ENCODE peak calls at places on chromosome 16, in five cellular contexts. One of them, this sample, is unnamed.

GRCh38 chr16:72945611-72946010 is 102.3 kb downstream of the ZFHX3 start:
- ATAC-seq in heart right ventricle: no peak
- ATAC-seq in stimulated activated memory B cell treated with anti-CD40 and anti-IgM and Interleukin-4, amounts not matched to agents 10 μg/mL and 1 μg/mL and 100 μg/mL, for 72 hours: no peak
- ATAC-seq in natural killer cell: no peak
- ATAC-seq in heart left ventricle: no peak
- ATAC-seq in this sample: no peak

GRCh38 chr16:85555549-85556455 is 57.3 kb upstream of the GSE1 start:
- ATAC-seq in heart right ventricle: peak; percentile 18
- ATAC-seq in stimulated activated memory B cell treated with anti-CD40 and anti-IgM and Interleukin-4, amounts not matched to agents 10 μg/mL and 1 μg/mL and 100 μg/mL, for 72 hours: no peak
- ATAC-seq in natural killer cell: no peak
- ATAC-seq in heart left ventricle: no peak
- ATAC-seq in this sample: no peak

GRCh38 chr16:20906225-20906870 is 5.8 kb downstream of the LYRM1 start:
- ATAC-seq in heart right ventricle: peak; percentile 31
- ATAC-seq in stimulated activated memory B cell treated with anti-CD40 and anti-IgM and Interleukin-4, amounts not matched to agents 10 μg/mL and 1 μg/mL and 100 μg/mL, for 72 hours: no peak
- ATAC-seq in natural killer cell: no peak
- ATAC-seq in heart left ventricle: peak; percentile 19
- ATAC-seq in this sample: no peak

GRCh38 chr16:65889533-65889966 is 476.9 kb upstream of the CDH5 start:
- ATAC-seq in heart right ventricle: no peak
- ATAC-seq in stimulated activated memory B cell treated with anti-CD40 and anti-IgM and Interleukin-4, amounts not matched to agents 10 μg/mL and 1 μg/mL and 100 μg/mL, for 72 hours: no peak
- ATAC-seq in natural killer cell: no peak
- ATAC-seq in heart left ventricle: no peak
- ATAC-seq in this sample: no peak

GRCh38 chr16:63720848-63721247 is 1401.0 kb downstream of the CDH11 start:
- ATAC-seq in heart right ventricle: no peak
- ATAC-seq in stimulated activated memory B cell treated with anti-CD40 and anti-IgM and Interleukin-4, amounts not matched to agents 10 μg/mL and 1 μg/mL and 100 μg/mL, for 72 hours: no peak
- ATAC-seq in natural killer cell: no peak
- ATAC-seq in heart left ventricle: no peak
- ATAC-seq in this sample: no peak

GRCh38 chr16:58299757-58300349 is 5.0 kb upstream of the PRSS54 start:
- ATAC-seq in heart right ventricle: no peak
- ATAC-seq in stimulated activated memory B cell treated with anti-CD40 and anti-IgM and Interleukin-4, amounts not matched to agents 10 μg/mL and 1 μg/mL and 100 μg/mL, for 72 hours: no peak
- ATAC-seq in natural killer cell: peak; percentile 55
- ATAC-seq in heart left ventricle: no peak
- ATAC-seq in this sample: no peak

GRCh38 chr16:12500771-12501170 is 302.9 kb downstream of the CPPED1 start:
- ATAC-seq in heart right ventricle: no peak
- ATAC-seq in stimulated activated memory B cell treated with anti-CD40 and anti-IgM and Interleukin-4, amounts not matched to agents 10 μg/mL and 1 μg/mL and 100 μg/mL, for 72 hours: no peak
- ATAC-seq in natural killer cell: no peak
- ATAC-seq in heart left ventricle: peak; percentile 71
- ATAC-seq in this sample: peak; percentile 64

GRCh38 chr16:11245222-11245737 is 10.7 kb downstream of the SOCS1 start:
- ATAC-seq in heart right ventricle: no peak
- ATAC-seq in stimulated activated memory B cell treated with anti-CD40 and anti-IgM and Interleukin-4, amounts not matched to agents 10 μg/mL and 1 μg/mL and 100 μg/mL, for 72 hours: no peak
- ATAC-seq in natural killer cell: no peak
- ATAC-seq in heart left ventricle: no peak
- ATAC-seq in this sample: no peak

GRCh38 chr16:77469639-77470038 is 34.8 kb upstream of the ADAMTS18 start:
- ATAC-seq in heart right ventricle: peak; percentile 35
- ATAC-seq in stimulated activated memory B cell treated with anti-CD40 and anti-IgM and Interleukin-4, amounts not matched to agents 10 μg/mL and 1 μg/mL and 100 μg/mL, for 72 hours: no peak
- ATAC-seq in natural killer cell: no peak
- ATAC-seq in heart left ventricle: no peak
- ATAC-seq in this sample: no peak

GRCh38 chr16:86452451-86452850 is 57.9 kb upstream of the FOXF1 start:
- ATAC-seq in heart right ventricle: no peak
- ATAC-seq in stimulated activated memory B cell treated with anti-CD40 and anti-IgM and Interleukin-4, amounts not matched to agents 10 μg/mL and 1 μg/mL and 100 μg/mL, for 72 hours: no peak
- ATAC-seq in natural killer cell: no peak
- ATAC-seq in heart left ventricle: peak; percentile 41
- ATAC-seq in this sample: no peak

GRCh38 chr16:70416748-70417616 is 21.9 kb downstream of the ST3GAL2 start:
- ATAC-seq in heart right ventricle: no peak
- ATAC-seq in stimulated activated memory B cell treated with anti-CD40 and anti-IgM and Interleukin-4, amounts not matched to agents 10 μg/mL and 1 μg/mL and 100 μg/mL, for 72 hours: peak; percentile 94
- ATAC-seq in natural killer cell: no peak
- ATAC-seq in heart left ventricle: no peak
- ATAC-seq in this sample: no peak

GRCh38 chr16:2237552-2238395 is 1.5 kb downstream of the DNASE1L2 start:
- ATAC-seq in heart right ventricle: no peak
- ATAC-seq in stimulated activated memory B cell treated with anti-CD40 and anti-IgM and Interleukin-4, amounts not matched to agents 10 μg/mL and 1 μg/mL and 100 μg/mL, for 72 hours: peak; percentile 28
- ATAC-seq in natural killer cell: no peak
- ATAC-seq in heart left ventricle: peak; percentile 17
- ATAC-seq in this sample: no peak

GRCh38 chr16:49778202-49778601 is 77.7 kb downstream of the ZNF423 start:
- ATAC-seq in heart right ventricle: no peak
- ATAC-seq in stimulated activated memory B cell treated with anti-CD40 and anti-IgM and Interleukin-4, amounts not matched to agents 10 μg/mL and 1 μg/mL and 100 μg/mL, for 72 hours: no peak
- ATAC-seq in natural killer cell: no peak
- ATAC-seq in heart left ventricle: no peak
- ATAC-seq in this sample: no peak

GRCh38 chr16:81279375-81279774 is 35.4 kb upstream of the GAN start:
- ATAC-seq in heart right ventricle: no peak
- ATAC-seq in stimulated activated memory B cell treated with anti-CD40 and anti-IgM and Interleukin-4, amounts not matched to agents 10 μg/mL and 1 μg/mL and 100 μg/mL, for 72 hours: no peak
- ATAC-seq in natural killer cell: no peak
- ATAC-seq in heart left ventricle: no peak
- ATAC-seq in this sample: no peak

GRCh38 chr16:20735504-20735903 is 6.1 kb downstream of the THUMPD1 start:
- ATAC-seq in heart right ventricle: no peak
- ATAC-seq in stimulated activated memory B cell treated with anti-CD40 and anti-IgM and Interleukin-4, amounts not matched to agents 10 μg/mL and 1 μg/mL and 100 μg/mL, for 72 hours: no peak
- ATAC-seq in natural killer cell: no peak
- ATAC-seq in heart left ventricle: no peak
- ATAC-seq in this sample: peak; percentile 48

GRCh38 chr16:46648656-46649055 is 27.5 kb upstream of the SHCBP1 start:
- ATAC-seq in heart right ventricle: no peak
- ATAC-seq in stimulated activated memory B cell treated with anti-CD40 and anti-IgM and Interleukin-4, amounts not matched to agents 10 μg/mL and 1 μg/mL and 100 μg/mL, for 72 hours: no peak
- ATAC-seq in natural killer cell: no peak
- ATAC-seq in heart left ventricle: no peak
- ATAC-seq in this sample: no peak

GRCh38 chr16:86818701-86819522 is 240.6 kb downstream of the FOXL1 start:
- ATAC-seq in heart right ventricle: peak; percentile 40
- ATAC-seq in stimulated activated memory B cell treated with anti-CD40 and anti-IgM and Interleukin-4, amounts not matched to agents 10 μg/mL and 1 μg/mL and 100 μg/mL, for 72 hours: no peak
- ATAC-seq in natural killer cell: no peak
- ATAC-seq in heart left ventricle: peak; percentile 58
- ATAC-seq in this sample: no peak

GRCh38 chr16:83533193-83533592 is 274.6 kb upstream of the HSBP1 start:
- ATAC-seq in heart right ventricle: no peak
- ATAC-seq in stimulated activated memory B cell treated with anti-CD40 and anti-IgM and Interleukin-4, amounts not matched to agents 10 μg/mL and 1 μg/mL and 100 μg/mL, for 72 hours: peak; percentile 47
- ATAC-seq in natural killer cell: no peak
- ATAC-seq in heart left ventricle: no peak
- ATAC-seq in this sample: peak; percentile 52

GRCh38 chr16:75272097-75272548 is 20.7 kb upstream of the BCAR1 start:
- ATAC-seq in heart right ventricle: no peak
- ATAC-seq in stimulated activated memory B cell treated with anti-CD40 and anti-IgM and Interleukin-4, amounts not matched to agents 10 μg/mL and 1 μg/mL and 100 μg/mL, for 72 hours: peak; percentile 32
- ATAC-seq in natural killer cell: no peak
- ATAC-seq in heart left ventricle: no peak
- ATAC-seq in this sample: no peak

GRCh38 chr16:518858-519257 is 8.7 kb upstream of the CAPN15 start:
- ATAC-seq in heart right ventricle: no peak
- ATAC-seq in stimulated activated memory B cell treated with anti-CD40 and anti-IgM and Interleukin-4, amounts not matched to agents 10 μg/mL and 1 μg/mL and 100 μg/mL, for 72 hours: no peak
- ATAC-seq in natural killer cell: no peak
- ATAC-seq in heart left ventricle: no peak
- ATAC-seq in this sample: no peak

GRCh38 chr16:72938426-72939164 is 109.3 kb downstream of the ZFHX3 start:
- ATAC-seq in heart right ventricle: peak; percentile 96
- ATAC-seq in stimulated activated memory B cell treated with anti-CD40 and anti-IgM and Interleukin-4, amounts not matched to agents 10 μg/mL and 1 μg/mL and 100 μg/mL, for 72 hours: no peak
- ATAC-seq in natural killer cell: no peak
- ATAC-seq in heart left ventricle: peak; percentile 95
- ATAC-seq in this sample: no peak

GRCh38 chr16:88971371-88972097 is 5.5 kb downstream of the CBFA2T3 start:
- ATAC-seq in heart right ventricle: peak; percentile 13
- ATAC-seq in stimulated activated memory B cell treated with anti-CD40 and anti-IgM and Interleukin-4, amounts not matched to agents 10 μg/mL and 1 μg/mL and 100 μg/mL, for 72 hours: peak; percentile 46
- ATAC-seq in natural killer cell: peak; percentile 22
- ATAC-seq in heart left ventricle: peak; percentile 47
- ATAC-seq in this sample: no peak

GRCh38 chr16:73071131-73071940 is 23.4 kb upstream of the ZFHX3 start:
- ATAC-seq in heart right ventricle: peak; percentile 35
- ATAC-seq in stimulated activated memory B cell treated with anti-CD40 and anti-IgM and Interleukin-4, amounts not matched to agents 10 μg/mL and 1 μg/mL and 100 μg/mL, for 72 hours: no peak
- ATAC-seq in natural killer cell: no peak
- ATAC-seq in heart left ventricle: peak; percentile 11
- ATAC-seq in this sample: no peak